ENCODE peak calls at places on chromosomes 6 and 20, in seven cellular contexts. One of them, this sample, is unnamed.

GRCh38 chr6:128743974-128744765 is 138.8 kb upstream of the LAMA2 start:
- DNase-seq in A172: no peak
- DNase-seq in GM10248: no peak
- DNase-seq in activated T-helper 1 cell treated with anti-CD3 and anti-CD28 coated beads, Interleukin-12 subunit alpha, Interleukin-12 subunit beta, Interleukin-2, Interleukin-4 antibody, amounts not matched to agents 30 ng/mL and 10 ng/mL and 1 ng/mL, durations not matched to agents 14 hours and 24 hours and 36 hours: no peak
- DNase-seq in nucleus accumbens: no peak
- DNase-seq in activated gamma-delta T cell treated with Interleukin-2 at 50 U/mL for 16 hours: no peak
- DNase-seq in heart left ventricle: no peak
- DNase-seq in this sample: no peak

GRCh38 chr20:23120261-23120660 is 34.1 kb upstream of the CD93 start:
- DNase-seq in heart left ventricle: no peak
- DNase-seq in nucleus accumbens: no peak
- DNase-seq in activated T-helper 1 cell treated with anti-CD3 and anti-CD28 coated beads, Interleukin-12 subunit alpha, Interleukin-12 subunit beta, Interleukin-2, Interleukin-4 antibody, amounts not matched to agents 30 ng/mL and 10 ng/mL and 1 ng/mL, durations not matched to agents 14 hours and 24 hours and 36 hours: no peak
- DNase-seq in activated gamma-delta T cell treated with Interleukin-2 at 50 U/mL for 16 hours: no peak
- DNase-seq in GM10248: no peak
- DNase-seq in A172: no peak
- DNase-seq in this sample: no peak

GRCh38 chr6:87753131-87753685 is 51.2 kb upstream of the AKIRIN2 start:
- DNase-seq in activated T-helper 1 cell treated with anti-CD3 and anti-CD28 coated beads, Interleukin-12 subunit alpha, Interleukin-12 subunit beta, Interleukin-2, Interleukin-4 antibody, amounts not matched to agents 30 ng/mL and 10 ng/mL and 1 ng/mL, durations not matched to agents 14 hours and 24 hours and 36 hours: no peak
- DNase-seq in A172: no peak
- DNase-seq in nucleus accumbens: no peak
- DNase-seq in GM10248: no peak
- DNase-seq in heart left ventricle: no peak
- DNase-seq in activated gamma-delta T cell treated with Interleukin-2 at 50 U/mL for 16 hours: no peak
- DNase-seq in this sample: no peak

GRCh38 chr20:44092551-44093248 is 94.3 kb downstream of the JPH2 start:
- DNase-seq in activated T-helper 1 cell treated with anti-CD3 and anti-CD28 coated beads, Interleukin-12 subunit alpha, Interleukin-12 subunit beta, Interleukin-2, Interleukin-4 antibody, amounts not matched to agents 30 ng/mL and 10 ng/mL and 1 ng/mL, durations not matched to agents 14 hours and 24 hours and 36 hours: no peak
- DNase-seq in activated gamma-delta T cell treated with Interleukin-2 at 50 U/mL for 16 hours: no peak
- DNase-seq in GM10248: no peak
- DNase-seq in heart left ventricle: no peak
- DNase-seq in A172: peak
- DNase-seq in nucleus accumbens: no peak
- DNase-seq in this sample: no peak

GRCh38 chr6:118495639-118496296 is 52.3 kb upstream of the PLN start:
- DNase-seq in nucleus accumbens: no peak
- DNase-seq in activated gamma-delta T cell treated with Interleukin-2 at 50 U/mL for 16 hours: no peak
- DNase-seq in GM10248: no peak
- DNase-seq in activated T-helper 1 cell treated with anti-CD3 and anti-CD28 coated beads, Interleukin-12 subunit alpha, Interleukin-12 subunit beta, Interleukin-2, Interleukin-4 antibody, amounts not matched to agents 30 ng/mL and 10 ng/mL and 1 ng/mL, durations not matched to agents 14 hours and 24 hours and 36 hours: no peak
- DNase-seq in heart left ventricle: no peak
- DNase-seq in A172: no peak
- DNase-seq in this sample: no peak

GRCh38 chr20:23298926-23299672 is 51.5 kb upstream of the NXT1 start:
- DNase-seq in heart left ventricle: no peak
- DNase-seq in A172: no peak
- DNase-seq in GM10248: no peak
- DNase-seq in nucleus accumbens: no peak
- DNase-seq in activated gamma-delta T cell treated with Interleukin-2 at 50 U/mL for 16 hours: no peak
- DNase-seq in activated T-helper 1 cell treated with anti-CD3 and anti-CD28 coated beads, Interleukin-12 subunit alpha, Interleukin-12 subunit beta, Interleukin-2, Interleukin-4 antibody, amounts not matched to agents 30 ng/mL and 10 ng/mL and 1 ng/mL, durations not matched to agents 14 hours and 24 hours and 36 hours: no peak
- DNase-seq in this sample: no peak

GRCh38 chr20:53940356-53940694 is 130.1 kb downstream of the BCAS1 start:
- DNase-seq in activated T-helper 1 cell treated with anti-CD3 and anti-CD28 coated beads, Interleukin-12 subunit alpha, Interleukin-12 subunit beta, Interleukin-2, Interleukin-4 antibody, amounts not matched to agents 30 ng/mL and 10 ng/mL and 1 ng/mL, durations not matched to agents 14 hours and 24 hours and 36 hours: no peak
- DNase-seq in activated gamma-delta T cell treated with Interleukin-2 at 50 U/mL for 16 hours: no peak
- DNase-seq in GM10248: no peak
- DNase-seq in nucleus accumbens: no peak
- DNase-seq in heart left ventricle: no peak
- DNase-seq in A172: no peak
- DNase-seq in this sample: no peak

GRCh38 chr6:142737368-142738060 is 207.5 kb downstream of the HIVEP2 start:
- DNase-seq in activated gamma-delta T cell treated with Interleukin-2 at 50 U/mL for 16 hours: no peak
- DNase-seq in heart left ventricle: no peak
- DNase-seq in nucleus accumbens: no peak
- DNase-seq in A172: no peak
- DNase-seq in activated T-helper 1 cell treated with anti-CD3 and anti-CD28 coated beads, Interleukin-12 subunit alpha, Interleukin-12 subunit beta, Interleukin-2, Interleukin-4 antibody, amounts not matched to agents 30 ng/mL and 10 ng/mL and 1 ng/mL, durations not matched to agents 14 hours and 24 hours and 36 hours: no peak
- DNase-seq in GM10248: no peak
- DNase-seq in this sample: no peak

GRCh38 chr6:65448806-65449397 is 258.1 kb downstream of the EYS start:
- DNase-seq in GM10248: no peak
- DNase-seq in activated T-helper 1 cell treated with anti-CD3 and anti-CD28 coated beads, Interleukin-12 subunit alpha, Interleukin-12 subunit beta, Interleukin-2, Interleukin-4 antibody, amounts not matched to agents 30 ng/mL and 10 ng/mL and 1 ng/mL, durations not matched to agents 14 hours and 24 hours and 36 hours: no peak
- DNase-seq in heart left ventricle: no peak
- DNase-seq in activated gamma-delta T cell treated with Interleukin-2 at 50 U/mL for 16 hours: no peak
- DNase-seq in nucleus accumbens: no peak
- DNase-seq in A172: no peak
- DNase-seq in this sample: no peak

GRCh38 chr6:128801621-128802020 is 81.3 kb upstream of the LAMA2 start:
- DNase-seq in A172: no peak
- DNase-seq in GM10248: no peak
- DNase-seq in activated T-helper 1 cell treated with anti-CD3 and anti-CD28 coated beads, Interleukin-12 subunit alpha, Interleukin-12 subunit beta, Interleukin-2, Interleukin-4 antibody, amounts not matched to agents 30 ng/mL and 10 ng/mL and 1 ng/mL, durations not matched to agents 14 hours and 24 hours and 36 hours: no peak
- DNase-seq in nucleus accumbens: no peak
- DNase-seq in heart left ventricle: no peak
- DNase-seq in activated gamma-delta T cell treated with Interleukin-2 at 50 U/mL for 16 hours: no peak
- DNase-seq in this sample: no peak

GRCh38 chr6:44659676-44660170 is 272.2 kb downstream of the CDC5L start:
- DNase-seq in A172: no peak
- DNase-seq in nucleus accumbens: no peak
- DNase-seq in heart left ventricle: no peak
- DNase-seq in GM10248: no peak
- DNase-seq in activated gamma-delta T cell treated with Interleukin-2 at 50 U/mL for 16 hours: no peak
- DNase-seq in activated T-helper 1 cell treated with anti-CD3 and anti-CD28 coated beads, Interleukin-12 subunit alpha, Interleukin-12 subunit beta, Interleukin-2, Interleukin-4 antibody, amounts not matched to agents 30 ng/mL and 10 ng/mL and 1 ng/mL, durations not matched to agents 14 hours and 24 hours and 36 hours: no peak
- DNase-seq in this sample: no peak

GRCh38 chr6:150267686-150268561 is 100.9 kb upstream of the IYD start:
- DNase-seq in GM10248: no peak
- DNase-seq in activated T-helper 1 cell treated with anti-CD3 and anti-CD28 coated beads, Interleukin-12 subunit alpha, Interleukin-12 subunit beta, Interleukin-2, Interleukin-4 antibody, amounts not matched to agents 30 ng/mL and 10 ng/mL and 1 ng/mL, durations not matched to agents 14 hours and 24 hours and 36 hours: no peak
- DNase-seq in A172: no peak
- DNase-seq in activated gamma-delta T cell treated with Interleukin-2 at 50 U/mL for 16 hours: no peak
- DNase-seq in heart left ventricle: no peak
- DNase-seq in nucleus accumbens: no peak
- DNase-seq in this sample: no peak